ENCODE peak calls at places on chromosomes 11 and 22, in five cellular contexts. C, X, D, F and P are unnamed samples.

GRCh38 chr11:47378836-47379170 is 456 bp upstream of the SPI1 start:
- DNase-seq in C (no peak), F (no peak), X (no peak), D (no peak), P (no peak)

GRCh38 chr22:28259774-28260173 is 340.7 kb upstream of the PITPNB start:
- DNase-seq in F (no peak), D (no peak), X (no peak), C (no peak), P (no peak)

GRCh38 chr11:96337541-96338530 is 5.2 kb downstream of the MAML2 start:
- DNase-seq in C (no peak), X (no peak), F (no peak), D (peak; percentile 19), P (peak; percentile 52)

GRCh38 chr22:22903355-22903777 is 15.8 kb downstream of the IGLL5 start:
- DNase-seq in D (no peak), X (no peak), C (no peak), F (no peak), P (no peak)

GRCh38 chr11:114610984-114611944 is 15.7 kb upstream of the NXPE4 start:
- DNase-seq in C (no peak), X (no peak), D (no peak), F (no peak), P (peak; percentile 5)

GRCh38 chr11:2885017-2885675 is 429 bp downstream of the CDKN1C start:
- DNase-seq in X (no peak), F (peak; percentile 71), D (no peak), C (no peak), P (peak; percentile 87)

GRCh38 chr22:22720724-22721261 is 76.4 kb downstream of the GGTLC2 start:
- DNase-seq in F (no peak), D (no peak), C (no peak), X (no peak), P (no peak)

GRCh38 chr22:42300286-42301071 is 30.0 kb upstream of the TCF20 start:
- DNase-seq in F (no peak), D (peak; percentile 33), X (peak; percentile 27), C (no peak), P (peak; percentile 50)

GRCh38 chr11:75554258-75555022 is 7.6 kb upstream of the SERPINH1 start:
- DNase-seq in D (no peak), X (no peak), F (peak; percentile 98), C (peak; percentile 66), P (peak; percentile 93)

GRCh38 chr11:11964774-11965150 is 43.7 kb downstream of the DKK3 start:
- DNase-seq in C (no peak), F (no peak), X (no peak), D (no peak), P (no peak)

GRCh38 chr11:130666781-130667251 is 218.4 kb downstream of the ADAMTS15 start:
- DNase-seq in D (no peak), X (no peak), C (no peak), F (no peak), P (no peak)

GRCh38 chr11:2300290-2300935 is 1.3 kb downstream of the C11orf21 start:
- DNase-seq in F (no peak), D (no peak), X (no peak), C (peak; percentile 55), P (no peak)